ENCODE peak calls at places on chromosomes 11 and 22, in four cellular contexts. O is mammary epithelial cell, Q is colonic mucosa, K is A549. X is an unnamed sample. For H3K4me1, the result is how much of the 10 kb centered on the place peaks cover.

GRCh38 chr22:47207387-47207786 is 444.9 kb downstream of the TBC1D22A start:
- DNase-seq in Q (peak), O (no peak), K (no peak), X (no peak)

GRCh38 chr11:122141757-122142156 is 25.7 kb upstream of the BLID start:
- DNase-seq in O (no peak), Q (no peak), K (no peak), X (no peak)

GRCh38 chr22:48824673-48825651 is 1002.7 kb downstream of the BRD1 start:
- DNase-seq in K (no peak), Q (no peak), O (no peak), X (peak)

GRCh38 chr11:83682645-83682973 is 396.4 kb upstream of the CCDC90B start:
- DNase-seq in K (no peak), O (no peak), Q (no peak), X (no peak)

GRCh38 chr11:12235945-12236743 is 125.8 kb downstream of the MICAL2 start:
- DNase-seq in Q (no peak), K (peak), O (peak), X (no peak)

GRCh38 chr11:115581871-115582639 is 77.8 kb upstream of the CADM1 start:
- DNase-seq in O (peak), K (no peak), Q (peak), X (no peak)

GRCh38 chr11:133955945-133956421 is 785 bp downstream of the IGSF9B start:
- DNase-seq in K (no peak), O (no peak), Q (no peak), X (no peak)

GRCh38 chr11:88169881-88170280 is 5.4 kb downstream of the RAB38 start:
- DNase-seq in K (no peak), O (peak), Q (no peak), X (no peak)

GRCh38 chr11:76850815-76851214 is 9.9 kb upstream of the ACER3 start:
- DNase-seq in K (no peak), Q (no peak), O (no peak), X (no peak)

GRCh38 chr11:134001101-134001500 is 44.3 kb upstream of the IGSF9B start:
- DNase-seq in O (no peak), K (no peak), Q (no peak), X (no peak)

GRCh38 chr22:47605441-47605840 is 843.0 kb downstream of the TBC1D22A start:
- DNase-seq in Q (no peak), O (no peak), K (no peak), X (peak)

GRCh38 chr11:37087650-37088572 is 489.9 kb upstream of the RAG2 start:
- DNase-seq in K (no peak), O (no peak), Q (no peak), X (no peak)

GRCh38 chr22:31230871-31231621 is 18.9 kb downstream of the LIMK2 start:
- DNase-seq in Q (peak), K (no peak), O (peak), X (no peak)

GRCh38 chr11:116882386-116882785 is 45.0 kb upstream of the APOA1 start:
- DNase-seq in K (no peak), Q (no peak), O (peak), X (no peak)

GRCh38 chr11:35321532-35322320 is 97.6 kb downstream of the SLC1A2 start:
- DNase-seq in K (no peak), O (no peak), Q (no peak), X (no peak)

GRCh38 chr11:73271936-73272679 is at the start of gene P2RY6:
- DNase-seq in K (peak), O (peak), Q (no peak), X (peak)

GRCh38 chr11:72309074-72309598 is 65.2 kb upstream of the PHOX2A start:
- DNase-seq in O (no peak), K (no peak), Q (no peak), X (no peak)

GRCh38 chr11:113555071-113555739 is 80.0 kb upstream of the DRD2 start:
- DNase-seq in O (no peak), K (no peak), Q (no peak), X (no peak)

GRCh38 chr11:85783758-85784157 is 27.2 kb downstream of the SYTL2 start:
- DNase-seq in O (peak), Q (no peak), K (no peak), X (no peak)

GRCh38 chr22:31488988-31489617 is 539 bp downstream of the EIF4ENIF1 start:
- DNase-seq in K (no peak), Q (peak), O (peak), X (peak)

GRCh38 chr11:111344032-111344431 is 35.0 kb downstream of the POU2AF1 start:
- DNase-seq in O (peak), K (no peak), Q (no peak), X (no peak)

GRCh38 chr22:24430431-24431308 is 3.3 kb downstream of the ADORA2A start:
- DNase-seq in K (no peak), Q (no peak), O (no peak), X (peak)

GRCh38 chr22:17057959-17058814 is 26.6 kb upstream of the IL17RA start:
- DNase-seq in Q (peak), K (peak), O (peak), X (peak)

GRCh38 chr22:30754971-30755759 is 60.5 kb downstream of the OSBP2 start:
- DNase-seq in O (peak), Q (peak), K (peak), X (no peak)

GRCh38 chr11:28318861-28319260 is 210.7 kb downstream of the METTL15 start:
- DNase-seq in Q (no peak), O (no peak), K (no peak), X (no peak)

GRCh38 chr11:112033902-112034301 is 8.7 kb downstream of the DLAT start:
- DNase-seq in O (no peak), Q (no peak), K (no peak), X (no peak)

GRCh38 chr22:49659281-49659923 is 168.3 kb downstream of the BRD1 start:
- DNase-seq in O (no peak), K (no peak), Q (no peak), X (peak)

DNA sequence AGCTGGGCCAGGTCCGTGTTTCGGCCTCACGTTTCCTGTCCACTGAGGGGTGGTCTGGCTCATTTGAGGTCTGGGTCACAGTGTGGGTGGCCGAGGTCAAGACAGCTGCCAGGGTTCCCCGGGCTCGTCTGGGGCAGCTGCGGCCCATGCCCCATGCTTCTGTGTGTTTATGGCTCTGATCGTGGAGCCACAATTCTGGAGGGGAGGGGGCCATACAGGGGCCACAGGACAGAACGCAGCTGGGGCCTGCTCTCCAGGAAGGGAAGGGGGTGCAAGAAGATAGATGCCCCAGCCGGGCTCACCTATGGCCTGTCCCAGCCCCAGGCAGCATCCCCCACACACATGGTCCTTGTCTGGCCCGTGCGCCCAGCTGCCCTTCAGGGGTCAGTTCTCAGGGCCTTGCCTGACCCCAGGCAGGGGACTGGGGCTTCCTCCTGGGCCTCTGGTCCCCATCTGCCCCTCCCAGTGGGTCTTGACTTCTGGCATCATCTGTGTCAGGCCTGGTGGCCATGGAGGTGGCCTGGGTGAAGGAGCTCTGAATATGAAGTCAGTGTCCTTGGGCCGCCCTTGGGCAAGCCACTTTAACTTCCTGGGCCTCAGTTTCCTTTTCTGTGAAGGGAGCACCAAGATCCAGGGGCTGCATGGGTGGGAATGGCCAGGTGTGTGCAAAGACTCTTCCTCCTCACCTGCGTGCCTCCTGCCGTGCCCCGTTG is 8.4 kb downstream of the TSPAN32 start:
- DNase-seq in Q (no peak), O (no peak), K (no peak), X (peak)
- H3K4me1 ChIP-seq in Q (under half), O (under half), K (under half), X (under half)

GRCh38 chr22:45832180-45832579 is 144.8 kb downstream of the WNT7B start:
- DNase-seq in O (no peak), Q (no peak), K (no peak), X (no peak)
- TF ChIP-seq CTCF in O (peak), Q (no peak), K (no peak), X (no peak)

GRCh38 chr11:65788801-65789200 is 1.9 kb downstream of the OVOL1 start:
- DNase-seq in K (no peak), Q (peak), O (no peak), X (no peak)

GRCh38 chr11:65785329-65786007 is 1.4 kb upstream of the OVOL1 start:
- DNase-seq in O (no peak), K (no peak), Q (no peak), X (no peak)

GRCh38 chr11:65786786-65787636 is at the start of gene OVOL1:
- DNase-seq in K (no peak), Q (peak), O (peak), X (peak)

GRCh38 chr11:65787649-65788622 is 1.1 kb downstream of the OVOL1 start:
- DNase-seq in K (no peak), O (no peak), Q (peak), X (no peak)

GRCh38 chr11:65786008-65786785 is 666 bp upstream of the OVOL1 start:
- DNase-seq in O (no peak), Q (no peak), K (no peak), X (peak)
- H3K4me3 ChIP-seq in O (peak), Q (peak), K (no peak), X (peak)

GRCh38 chr22:32676196-32676595 is 125.3 kb upstream of the TIMP3 start:
- DNase-seq in K (no peak), Q (no peak), O (no peak), X (no peak)

GRCh38 chr22:32674925-32675825 is 126.3 kb upstream of the TIMP3 start:
- DNase-seq in K (no peak), O (no peak), Q (no peak), X (no peak)

GRCh38 chr22:32680277-32680676 is 121.2 kb upstream of the TIMP3 start:
- DNase-seq in O (no peak), Q (no peak), K (no peak), X (no peak)

GRCh38 chr22:32680895-32681294 is 120.6 kb upstream of the TIMP3 start:
- DNase-seq in K (no peak), O (no peak), Q (no peak), X (no peak)

DNA sequence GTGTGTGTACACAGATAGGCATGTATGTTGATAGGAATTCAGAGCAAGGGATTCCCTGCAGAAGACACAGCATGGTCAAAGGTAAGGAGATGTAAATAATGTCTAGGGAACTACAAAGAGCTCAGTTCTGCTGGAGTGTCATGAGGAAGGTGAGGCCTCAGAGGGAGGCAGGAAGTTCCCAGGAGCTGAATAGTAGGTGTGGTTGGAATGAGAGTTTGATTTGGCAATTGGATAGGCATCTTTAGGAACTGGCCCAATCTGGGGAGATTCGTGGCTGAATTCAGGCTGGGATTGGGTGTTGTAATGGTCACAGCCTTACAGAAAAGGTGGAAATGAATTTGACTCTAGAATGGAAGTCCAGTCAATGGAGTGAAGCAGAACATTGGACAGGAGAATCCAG is 123.6 kb upstream of the TIMP3 start:
- DNase-seq in Q (no peak), K (no peak), O (peak), X (no peak)
- H3K4me1 ChIP-seq in Q (under half), K (under half), O (under half), X (under half)

GRCh38 chr22:38699784-38700183 is 959 bp downstream of the JOSD1 start:
- DNase-seq in O (peak), K (no peak), Q (peak), X (no peak)
- TF ChIP-seq CTCF in O (peak), K (no peak), Q (no peak), X (no peak)

GRCh38 chr22:35480627-35481565 is 59.7 kb upstream of the RASD2 start:
- DNase-seq in Q (peak), O (no peak), K (no peak), X (no peak)
- H3K4me3 ChIP-seq in Q (no peak), O (no peak), K (no peak), X (no peak)

DNA sequence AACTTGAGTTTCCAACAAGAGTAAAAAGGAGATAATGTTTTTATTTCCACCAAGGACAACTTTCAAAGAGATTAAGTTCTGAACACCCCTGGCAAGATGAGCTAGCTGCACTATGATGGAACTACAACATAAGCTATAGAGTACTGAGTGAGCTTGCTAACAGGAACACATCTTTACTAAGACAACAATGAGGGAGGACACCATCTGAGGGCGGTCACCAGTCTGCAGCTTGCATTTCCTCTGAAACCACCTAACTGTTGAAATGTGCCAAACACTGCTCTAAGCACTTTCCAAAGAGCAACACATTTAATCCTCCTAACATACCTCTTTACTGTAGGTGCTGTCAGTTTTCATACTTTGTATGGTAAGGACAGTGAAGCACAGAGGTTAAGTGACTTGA is 68.4 kb downstream of the TCF20 start:
- DNase-seq in K (no peak), O (no peak), Q (no peak), X (no peak)
- H3K4me1 ChIP-seq in K (under half), O (under half), Q (under half), X (under half)

GRCh38 chr11:14418801-14419417 is 59.9 kb upstream of the RRAS2 start:
- DNase-seq in K (peak), O (no peak), Q (peak), X (no peak)
- TF ChIP-seq CTCF in K (peak), O (peak), Q (peak), X (peak)

GRCh38 chr11:10805741-10806140 is 3.0 kb downstream of the EIF4G2 start:
- DNase-seq in O (no peak), K (no peak), Q (no peak), X (no peak)
- H3K4me3 ChIP-seq in O (no peak), K (peak), Q (no peak), X (peak)